ENCODE peak calls at places on chromosomes 3 and 15, in eight cellular contexts. I is A549, P is transverse colon, U is stomach, C is gastrocnemius medialis, J is sigmoid colon, V is HepG2, B is IMR-90. R is an unnamed sample.

GRCh38 chr3:16249336-16249735 is 15.4 kb downstream of the DPH3 start:
- DNase-seq in B (peak; percentile 50), U (no peak), P (no peak), I (peak; percentile 41), J (no peak), C (no peak), V (no peak), R (no peak)

GRCh38 chr3:107272471-107272870 is 104.8 kb upstream of the CCDC54 start:
- DNase-seq in P (no peak), U (no peak), I (no peak), V (no peak), C (no peak), J (no peak), B (no peak), R (no peak)

GRCh38 chr3:52367891-52368880 is 52.1 kb downstream of the DNAH1 start:
- DNase-seq in V (no peak), C (no peak), I (no peak), P (no peak), U (no peak), J (no peak), B (no peak), R (no peak)

GRCh38 chr15:89406756-89407650 is 72.4 kb upstream of the POLG start:
- DNase-seq in V (no peak), B (no peak), P (no peak), U (no peak), I (no peak), J (no peak), C (no peak), R (no peak)

GRCh38 chr3:38587548-38588131 is 61.8 kb downstream of the SCN5A start:
- DNase-seq in I (no peak), U (peak; percentile 24), B (no peak), V (no peak), C (no peak), J (no peak), P (peak; percentile 2), R (no peak)

GRCh38 chr3:88058593-88059379 is at the start of the genes CGGBP1 and ZNF654:
- DNase-seq in U (peak; percentile 98), J (peak; percentile 99), C (peak; percentile 98), P (peak; percentile 99), V (peak; percentile 97), I (peak; percentile 86), B (peak; percentile 99), R (peak; percentile 96)

GRCh38 chr3:184880616-184881015 is 68.7 kb downstream of the VPS8 start:
- DNase-seq in B (peak; percentile 66), I (no peak), V (no peak), U (no peak), P (no peak), C (no peak), J (no peak), R (no peak)

GRCh38 chr3:35639251-35640185 is at the start of gene ARPP21:
- DNase-seq in C (peak; percentile 58), B (no peak), I (peak; percentile 40), P (no peak), V (no peak), U (no peak), J (peak; percentile 46), R (no peak)

GRCh38 chr3:127964053-127964452 is 49.0 kb downstream of the KBTBD12 start:
- DNase-seq in U (no peak), C (no peak), J (no peak), B (peak; percentile 7), P (no peak), V (no peak), I (no peak), R (no peak)

GRCh38 chr3:95438274-95438673 is 1375.4 kb downstream of the NSUN3 start:
- DNase-seq in B (no peak), C (no peak), P (no peak), I (no peak), U (no peak), V (no peak), J (no peak), R (no peak)

GRCh38 chr3:43587303-43587702 is 34.5 kb downstream of the ANO10 start:
- DNase-seq in C (no peak), I (no peak), P (no peak), J (no peak), U (no peak), V (no peak), B (no peak), R (no peak)

GRCh38 chr15:66290007-66290406 is 3.4 kb upstream of the DIS3L start:
- DNase-seq in P (no peak), C (no peak), U (no peak), I (no peak), J (no peak), V (no peak), B (no peak), R (no peak)

GRCh38 chr15:79897701-79898113 is 893 bp upstream of the MTHFS start:
- DNase-seq in V (no peak), C (no peak), B (no peak), I (no peak), J (no peak), U (no peak), P (no peak), R (no peak)

GRCh38 chr3:98657429-98657828 is 64.0 kb upstream of the CPOX start:
- DNase-seq in V (no peak), U (peak; percentile 70), P (peak; percentile 50), J (no peak), C (no peak), B (no peak), I (peak; percentile 8), R (peak; percentile 48)

GRCh38 chr3:47406762-47407149 is 25.9 kb downstream of the PTPN23 start:
- DNase-seq in I (no peak), U (no peak), B (no peak), C (no peak), V (no peak), P (no peak), J (peak; percentile 65), R (no peak)

GRCh38 chr3:14947886-14948608 is 664 bp downstream of the NR2C2 start:
- DNase-seq in C (peak; percentile 97), B (peak; percentile 94), V (peak; percentile 89), U (peak; percentile 97), P (peak; percentile 98), J (peak; percentile 98), I (peak; percentile 96), R (peak; percentile 98)

GRCh38 chr3:14948609-14949038 is 1.2 kb downstream of the NR2C2 start:
- DNase-seq in U (no peak), J (no peak), P (no peak), C (no peak), B (no peak), V (no peak), I (peak; percentile 11), R (no peak)

GRCh38 chr3:14946749-14947104 is 656 bp upstream of the NR2C2 start:
- DNase-seq in C (no peak), I (peak; percentile 33), U (no peak), V (no peak), J (no peak), B (no peak), P (no peak), R (no peak)

GRCh38 chr3:14949126-14949525 is 1.7 kb downstream of the NR2C2 start:
- DNase-seq in P (no peak), I (no peak), U (no peak), J (no peak), B (no peak), V (no peak), C (no peak), R (no peak)

GRCh38 chr3:14947105-14947885 is at the start of gene NR2C2:
- DNase-seq in B (peak; percentile 68), C (peak; percentile 81), U (peak; percentile 88), V (peak; percentile 68), J (peak; percentile 94), P (peak; percentile 91), I (peak; percentile 77), R (peak; percentile 95)
- TF ChIP-seq POLR2A in B (peak; percentile 78), C (peak; percentile 93), U (no peak), V (peak; percentile 64), J (peak; percentile 39), P (peak; percentile 91), I (peak; percentile 83), R (peak; percentile 82)

GRCh38 chr3:149247025-149247710 is 25.5 kb upstream of the CP start:
- DNase-seq in B (peak; percentile 70), J (no peak), U (no peak), V (no peak), P (no peak), C (no peak), I (no peak), R (no peak)

GRCh38 chr3:149247929-149248691 is 26.5 kb upstream of the CP start:
- DNase-seq in I (no peak), P (no peak), C (no peak), J (no peak), V (peak; percentile 25), B (peak; percentile 36), U (no peak), R (peak; percentile 38)

GRCh38 chr3:149239357-149239936 is 17.8 kb upstream of the CP start:
- DNase-seq in I (no peak), B (no peak), P (no peak), U (no peak), J (no peak), V (no peak), C (no peak), R (no peak)

GRCh38 chr3:149245738-149246451 is 24.3 kb upstream of the CP start:
- DNase-seq in U (no peak), V (peak; percentile 75), J (no peak), I (no peak), B (peak; percentile 54), P (no peak), C (no peak), R (no peak)

GRCh38 chr3:149243540-149243939 is 21.9 kb upstream of the CP start:
- DNase-seq in I (no peak), P (no peak), B (no peak), J (no peak), U (no peak), C (no peak), V (no peak), R (peak; percentile 63)
- H3K4me1 ChIP-seq in I (peaks cover 36% of the 10 kb centered on the region), P (peaks cover 24% of the 10 kb centered on the region), B (peaks cover 17% of the 10 kb centered on the region), J (no peaks in the 10 kb centered on the region), U (peaks cover 24% of the 10 kb centered on the region), C (peaks cover 12% of the 10 kb centered on the region), V (peaks cover 60% of the 10 kb centered on the region), R (peaks cover 5% of the 10 kb centered on the region)

DNA sequence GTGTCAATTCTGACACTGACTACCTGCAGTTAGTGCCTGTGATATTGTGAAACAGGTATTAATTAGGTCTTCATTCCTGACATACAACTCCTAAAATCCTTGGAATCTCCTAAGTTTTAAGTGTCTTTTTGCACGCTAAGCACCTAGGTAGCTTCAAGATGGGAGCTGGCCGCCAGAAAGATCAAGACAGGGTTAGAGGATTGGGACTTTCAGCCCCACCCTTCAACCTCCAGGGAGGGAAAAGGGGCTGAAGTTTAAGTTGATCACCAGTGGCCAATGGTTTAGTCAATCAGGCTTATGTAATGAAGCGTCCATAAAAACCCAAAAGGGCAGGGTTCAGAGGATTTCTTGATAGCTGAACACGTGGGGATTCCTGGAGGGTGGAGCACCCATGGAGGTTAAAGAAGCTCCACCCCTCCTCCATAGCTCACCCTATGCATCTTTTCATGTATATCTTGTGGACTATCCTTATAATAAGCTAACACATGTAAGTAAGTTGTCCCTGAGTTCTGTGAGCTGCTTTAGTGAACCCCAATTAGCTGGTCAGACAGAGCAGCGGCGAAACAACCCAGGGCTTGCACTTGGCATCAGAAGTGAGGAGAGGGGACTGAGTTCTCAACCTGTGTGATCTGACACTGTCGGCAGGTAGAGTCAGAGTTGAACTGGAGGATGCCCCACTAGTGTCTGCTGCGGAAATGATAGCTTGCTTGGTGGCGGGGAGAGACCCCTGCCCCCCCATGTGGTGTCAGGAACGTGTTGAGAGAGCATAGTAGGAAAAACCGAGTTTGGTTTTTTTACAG is 12.8 kb upstream of the SRP14 start:
- DNase-seq in V (no peak), I (no peak), C (no peak), B (no peak), P (peak; percentile 62), J (peak; percentile 18), U (no peak), R (peak; percentile 12)
- TF ChIP-seq CTCF in V (no peak), I (no peak), C (no peak), B (no peak), P (no peak), J (no peak), U (no peak), R (no peak)

GRCh38 chr15:91879148-91879547 is 25.6 kb downstream of the SLCO3A1 start:
- DNase-seq in P (no peak), U (no peak), I (no peak), V (no peak), C (no peak), B (no peak), J (no peak), R (no peak)
- TF ChIP-seq POLR2A in P (no peak), U (no peak), I (no peak), V (no peak), C (no peak), B (no peak), J (no peak), R (no peak)